ENCODE peak calls at places on chromosomes 4 and X, in five cellular contexts. One of them, this sample, is unnamed. For H3K4me1, the result is how much of the 10 kb centered on the place peaks cover.

GRCh38 chrX:152640039-152640818 is 2.5 kb downstream of the GABRQ start:
- DNase-seq in PC-3: peak
- DNase-seq in left lung: no peak
- DNase-seq in tibial artery: no peak
- DNase-seq in SJSA1: no peak
- DNase-seq in this sample: no peak

GRCh38 chrX:111083101-111083500 is 12.9 kb upstream of the PAK3 start:
- DNase-seq in PC-3: no peak
- DNase-seq in SJSA1: no peak
- DNase-seq in left lung: no peak
- DNase-seq in tibial artery: no peak
- DNase-seq in this sample: no peak

GRCh38 chr4:175562537-175562936 is 249.5 kb downstream of the GPM6A start:
- DNase-seq in tibial artery: no peak
- DNase-seq in left lung: no peak
- DNase-seq in SJSA1: no peak
- DNase-seq in PC-3: no peak
- DNase-seq in this sample: no peak

GRCh38 chr4:78560296-78560963 is 8.9 kb downstream of the ANXA3 start:
- DNase-seq in SJSA1: peak
- DNase-seq in left lung: no peak
- DNase-seq in PC-3: peak
- DNase-seq in tibial artery: no peak
- DNase-seq in this sample: no peak

GRCh38 chrX:106363214-106363613 is 195.1 kb downstream of the PWWP3B start:
- DNase-seq in tibial artery: no peak
- DNase-seq in left lung: no peak
- DNase-seq in PC-3: no peak
- DNase-seq in SJSA1: no peak
- DNase-seq in this sample: no peak

GRCh38 chr4:151117371-151117962 is 18.0 kb downstream of the RPS3A start:
- DNase-seq in left lung: no peak
- DNase-seq in tibial artery: no peak
- DNase-seq in SJSA1: peak
- DNase-seq in PC-3: peak
- DNase-seq in this sample: peak

GRCh38 chrX:28549839-28550238 is 37.4 kb upstream of the IL1RAPL1 start:
- DNase-seq in tibial artery: no peak
- DNase-seq in PC-3: peak
- DNase-seq in left lung: no peak
- DNase-seq in SJSA1: no peak
- DNase-seq in this sample: no peak

GRCh38 chr4:101232074-101232776 is 115.1 kb downstream of the PPP3CA start:
- DNase-seq in SJSA1: peak
- DNase-seq in left lung: no peak
- DNase-seq in tibial artery: no peak
- DNase-seq in PC-3: peak
- DNase-seq in this sample: peak

GRCh38 chr4:94372579-94372978 is 29.9 kb upstream of the HPGDS start:
- DNase-seq in PC-3: no peak
- DNase-seq in SJSA1: no peak
- DNase-seq in left lung: no peak
- DNase-seq in tibial artery: no peak
- DNase-seq in this sample: no peak

GRCh38 chrX:40174594-40175415 is 77.0 kb upstream of the BCOR start:
- DNase-seq in PC-3: peak
- DNase-seq in left lung: peak
- DNase-seq in SJSA1: peak
- DNase-seq in tibial artery: peak
- DNase-seq in this sample: peak

GRCh38 chrX:72128881-72129280 is 2.8 kb downstream of the RTL5 start:
- DNase-seq in left lung: no peak
- DNase-seq in tibial artery: no peak
- DNase-seq in SJSA1: no peak
- DNase-seq in PC-3: peak
- DNase-seq in this sample: peak

GRCh38 chrX:100659431-100660137 is 15.6 kb downstream of the SRPX2 start:
- DNase-seq in left lung: no peak
- DNase-seq in SJSA1: no peak
- DNase-seq in tibial artery: no peak
- DNase-seq in PC-3: no peak
- DNase-seq in this sample: no peak

GRCh38 chr4:56550642-56551041 is 45.1 kb downstream of the ARL9 start:
- DNase-seq in left lung: no peak
- DNase-seq in PC-3: no peak
- DNase-seq in SJSA1: no peak
- DNase-seq in tibial artery: no peak
- DNase-seq in this sample: no peak

GRCh38 chrX:1778817-1779216 is 164.0 kb downstream of the ASMT start:
- DNase-seq in tibial artery: no peak
- DNase-seq in left lung: no peak
- DNase-seq in SJSA1: peak
- DNase-seq in PC-3: peak
- DNase-seq in this sample: no peak

GRCh38 chr4:3458371-3458770 is 4.7 kb upstream of the DOK7 start:
- DNase-seq in PC-3: no peak
- DNase-seq in SJSA1: no peak
- DNase-seq in tibial artery: no peak
- DNase-seq in left lung: no peak
- DNase-seq in this sample: no peak

GRCh38 chr4:86011117-86011516 is 348.7 kb downstream of the MAPK10 start:
- DNase-seq in PC-3: no peak
- DNase-seq in tibial artery: no peak
- DNase-seq in SJSA1: no peak
- DNase-seq in left lung: no peak
- DNase-seq in this sample: peak

DNA sequence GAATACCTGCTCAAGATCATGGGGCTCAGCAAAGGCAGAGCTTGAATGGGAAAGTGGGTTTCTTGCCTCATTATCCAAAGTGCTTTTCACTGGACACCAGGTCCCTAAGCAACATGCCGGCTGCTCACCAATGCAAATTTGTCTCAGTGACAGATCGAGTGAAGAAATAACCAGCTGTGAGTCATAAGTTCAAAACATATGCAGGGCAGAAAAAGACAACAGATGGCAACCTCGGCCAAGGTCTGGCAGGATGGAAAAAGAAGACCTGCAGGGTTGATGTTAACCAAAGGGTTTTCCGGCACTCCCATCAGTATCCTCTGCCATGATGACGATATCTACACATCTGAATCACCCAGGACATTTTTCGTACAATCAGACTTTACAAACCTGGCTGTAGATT is 124.1 kb downstream of the AFAP1 start:
- DNase-seq in left lung: no peak
- DNase-seq in tibial artery: no peak
- DNase-seq in SJSA1: peak
- DNase-seq in PC-3: no peak
- DNase-seq in this sample: no peak
- H3K27ac ChIP-seq in left lung: no peak
- H3K27ac ChIP-seq in tibial artery: no peak
- H3K27ac ChIP-seq in SJSA1: peak
- H3K27ac ChIP-seq in PC-3: no peak
- H3K27ac ChIP-seq in this sample: no peak

GRCh38 chr4:152937280-152937534 is 1.1 kb downstream of the FHDC1 start:
- DNase-seq in tibial artery: no peak
- DNase-seq in left lung: no peak
- DNase-seq in SJSA1: no peak
- DNase-seq in PC-3: no peak
- DNase-seq in this sample: no peak

GRCh38 chr4:152937535-152938236 is 1.6 kb downstream of the FHDC1 start:
- DNase-seq in left lung: peak
- DNase-seq in PC-3: no peak
- DNase-seq in SJSA1: no peak
- DNase-seq in tibial artery: no peak
- DNase-seq in this sample: peak

GRCh38 chr4:152942346-152942745 is 6.2 kb downstream of the FHDC1 start:
- DNase-seq in tibial artery: no peak
- DNase-seq in SJSA1: no peak
- DNase-seq in PC-3: no peak
- DNase-seq in left lung: no peak
- DNase-seq in this sample: no peak

GRCh38 chr4:152938237-152938969 is 2.3 kb downstream of the FHDC1 start:
- DNase-seq in SJSA1: no peak
- DNase-seq in PC-3: no peak
- DNase-seq in left lung: no peak
- DNase-seq in tibial artery: no peak
- DNase-seq in this sample: no peak

DNA sequence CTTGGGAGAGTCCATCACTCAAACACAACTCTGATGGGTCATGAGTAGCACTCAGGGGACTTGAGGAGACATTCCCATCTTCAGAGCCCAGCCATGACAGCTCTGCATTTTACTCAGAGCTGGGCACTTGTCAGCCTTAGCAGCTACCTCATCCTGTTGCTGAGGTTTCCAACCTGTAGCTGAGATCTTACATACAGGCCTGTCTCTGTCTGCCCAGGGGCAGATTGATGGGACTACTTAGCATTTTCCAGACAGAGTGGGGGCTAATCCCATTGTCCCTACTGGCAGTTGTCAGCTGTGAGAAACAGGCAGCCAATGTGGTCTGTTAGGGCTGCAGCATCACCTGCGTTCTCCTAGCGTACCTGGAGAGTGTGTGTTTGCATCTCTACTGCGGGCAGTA is 3.5 kb downstream of the FHDC1 start:
- DNase-seq in PC-3: no peak
- DNase-seq in tibial artery: no peak
- DNase-seq in SJSA1: no peak
- DNase-seq in left lung: no peak
- DNase-seq in this sample: no peak
- H3K4me1 ChIP-seq in PC-3: under half
- H3K4me1 ChIP-seq in tibial artery: under half
- H3K4me1 ChIP-seq in SJSA1: under half
- H3K4me1 ChIP-seq in left lung: under half
- H3K4me1 ChIP-seq in this sample: under half

GRCh38 chr4:44845309-44845708 is 119.0 kb upstream of the GNPDA2 start:
- DNase-seq in left lung: no peak
- DNase-seq in SJSA1: no peak
- DNase-seq in PC-3: no peak
- DNase-seq in tibial artery: no peak
- DNase-seq in this sample: no peak
- H3K27ac ChIP-seq in left lung: no peak
- H3K27ac ChIP-seq in SJSA1: no peak
- H3K27ac ChIP-seq in PC-3: no peak
- H3K27ac ChIP-seq in tibial artery: no peak
- H3K27ac ChIP-seq in this sample: no peak

DNA sequence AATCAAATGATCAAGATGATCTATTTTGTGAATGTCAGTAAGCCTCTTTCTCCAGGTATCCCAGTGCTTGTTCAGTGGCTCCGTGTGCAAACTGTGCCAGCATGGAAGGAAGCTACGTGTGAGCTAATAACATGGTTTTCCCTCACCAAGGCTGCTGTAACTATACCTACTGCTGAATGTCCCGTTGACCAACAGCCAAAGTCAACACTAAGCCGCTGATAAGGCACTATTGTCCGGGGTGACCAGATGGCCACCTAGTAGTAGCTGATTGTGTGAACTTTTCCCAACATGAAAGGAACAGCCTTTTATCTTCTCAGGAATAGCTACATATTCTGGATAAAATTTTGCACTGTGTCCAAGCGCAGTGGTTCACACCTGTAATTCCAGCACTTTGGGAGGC is 58.0 kb upstream of the ABCG2 start:
- DNase-seq in SJSA1: no peak
- DNase-seq in PC-3: no peak
- DNase-seq in tibial artery: no peak
- DNase-seq in left lung: no peak
- DNase-seq in this sample: no peak
- H3K4me1 ChIP-seq in SJSA1: under half
- H3K4me1 ChIP-seq in PC-3: under half
- H3K4me1 ChIP-seq in tibial artery: under half
- H3K4me1 ChIP-seq in left lung: under half
- H3K4me1 ChIP-seq in this sample: under half

DNA sequence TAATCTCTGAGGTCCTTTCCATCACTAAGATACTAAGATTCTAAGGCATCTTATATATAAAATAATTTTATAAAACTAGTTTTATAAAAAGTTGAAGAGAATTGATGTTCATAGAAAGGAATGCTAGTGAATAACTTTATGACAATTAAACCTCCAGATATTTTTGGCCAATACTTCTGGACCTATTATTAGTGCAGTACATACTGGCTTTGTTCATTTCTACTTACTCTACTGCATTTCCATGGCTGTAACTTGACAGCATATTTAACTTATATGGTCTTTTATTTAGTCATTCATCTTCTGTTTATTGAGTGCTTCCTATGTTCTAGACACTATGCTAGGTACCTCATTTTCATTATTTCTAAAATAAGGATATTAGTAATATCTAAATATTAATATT is 6.8 kb upstream of the USP53 start:
- DNase-seq in PC-3: no peak
- DNase-seq in tibial artery: no peak
- DNase-seq in left lung: no peak
- DNase-seq in SJSA1: no peak
- DNase-seq in this sample: no peak
- H3K27ac ChIP-seq in PC-3: no peak
- H3K27ac ChIP-seq in tibial artery: no peak
- H3K27ac ChIP-seq in left lung: peak
- H3K27ac ChIP-seq in SJSA1: no peak
- H3K27ac ChIP-seq in this sample: no peak

This sample was measured in A673.